ENCODE peak calls at places on chromosomes 7 and 10, in six cellular contexts. N is HCT116, M is ovary, C is body of pancreas, T is stomach, H is spleen. A is an unnamed sample.
A peak's percentile ranks its signal among the peaks of the same experiment; 100 is the strongest.

GRCh38 chr10:3873728-3874461 is 88.9 kb upstream of the KLF6 start:
- DNase-seq in N (peak; percentile 51), H (no peak), C (peak; percentile 73), T (no peak), M (no peak), A (peak; percentile 50)

GRCh38 chr10:22651276-22651980 is 63.0 kb downstream of the PIP4K2A start:
- DNase-seq in T (no peak), H (peak; percentile 87), C (no peak), N (no peak), M (no peak), A (peak; percentile 13)

GRCh38 chr10:55474258-55474657 is 673.2 kb upstream of the PCDH15 start:
- DNase-seq in M (no peak), T (no peak), C (no peak), N (no peak), H (no peak), A (no peak)

GRCh38 chr10:123622381-123622780 is 43.8 kb upstream of the GPR26 start:
- DNase-seq in C (no peak), H (no peak), N (no peak), M (no peak), T (no peak), A (no peak)

GRCh38 chr7:47435889-47436312 is 146.0 kb downstream of the TNS3 start:
- DNase-seq in H (no peak), C (peak; percentile 73), N (peak; percentile 70), M (peak; percentile 84), T (peak; percentile 70), A (peak; percentile 78)

GRCh38 chr10:72276421-72277339 is 3.0 kb downstream of the DDIT4 start:
- DNase-seq in H (no peak), T (peak; percentile 47), N (peak; percentile 84), M (peak; percentile 76), C (peak; percentile 86), A (peak; percentile 14)

GRCh38 chr10:22753786-22754185 is 39.4 kb upstream of the PIP4K2A start:
- DNase-seq in T (no peak), C (no peak), N (no peak), H (no peak), M (no peak), A (no peak)

GRCh38 chr10:52313350-52314006 is 603 bp upstream of the DKK1 start:
- DNase-seq in M (no peak), N (peak; percentile 55), C (peak; percentile 2), T (no peak), H (no peak), A (no peak)

GRCh38 chr10:100887761-100888296 is 24.9 kb upstream of the SLF2 start:
- DNase-seq in N (no peak), H (no peak), C (no peak), T (no peak), M (no peak), A (no peak)

GRCh38 chr7:133883591-133883990 is 243.5 kb upstream of the LRGUK start:
- DNase-seq in M (no peak), H (no peak), T (no peak), C (no peak), N (no peak), A (no peak)
- TF ChIP-seq CTCF in M (no peak), H (no peak), T (no peak), C (no peak), N (no peak), A (no peak)

GRCh38 chr10:89697946-89698345 is 3.4 kb upstream of the KIF20B start:
- DNase-seq in M (no peak), C (no peak), H (no peak), T (no peak), N (no peak), A (no peak)

GRCh38 chr10:89702121-89702480 is 711 bp downstream of the KIF20B start:
- DNase-seq in C (no peak), N (no peak), T (no peak), H (no peak), M (no peak), A (peak; percentile 53)

GRCh38 chr10:89700914-89701237 is 514 bp upstream of the KIF20B start:
- DNase-seq in N (no peak), T (no peak), C (no peak), H (no peak), M (no peak), A (no peak)

GRCh38 chr10:89699581-89700064 is 1.8 kb upstream of the KIF20B start:
- DNase-seq in N (no peak), T (no peak), M (no peak), H (no peak), C (no peak), A (peak; percentile 73)

DNA sequence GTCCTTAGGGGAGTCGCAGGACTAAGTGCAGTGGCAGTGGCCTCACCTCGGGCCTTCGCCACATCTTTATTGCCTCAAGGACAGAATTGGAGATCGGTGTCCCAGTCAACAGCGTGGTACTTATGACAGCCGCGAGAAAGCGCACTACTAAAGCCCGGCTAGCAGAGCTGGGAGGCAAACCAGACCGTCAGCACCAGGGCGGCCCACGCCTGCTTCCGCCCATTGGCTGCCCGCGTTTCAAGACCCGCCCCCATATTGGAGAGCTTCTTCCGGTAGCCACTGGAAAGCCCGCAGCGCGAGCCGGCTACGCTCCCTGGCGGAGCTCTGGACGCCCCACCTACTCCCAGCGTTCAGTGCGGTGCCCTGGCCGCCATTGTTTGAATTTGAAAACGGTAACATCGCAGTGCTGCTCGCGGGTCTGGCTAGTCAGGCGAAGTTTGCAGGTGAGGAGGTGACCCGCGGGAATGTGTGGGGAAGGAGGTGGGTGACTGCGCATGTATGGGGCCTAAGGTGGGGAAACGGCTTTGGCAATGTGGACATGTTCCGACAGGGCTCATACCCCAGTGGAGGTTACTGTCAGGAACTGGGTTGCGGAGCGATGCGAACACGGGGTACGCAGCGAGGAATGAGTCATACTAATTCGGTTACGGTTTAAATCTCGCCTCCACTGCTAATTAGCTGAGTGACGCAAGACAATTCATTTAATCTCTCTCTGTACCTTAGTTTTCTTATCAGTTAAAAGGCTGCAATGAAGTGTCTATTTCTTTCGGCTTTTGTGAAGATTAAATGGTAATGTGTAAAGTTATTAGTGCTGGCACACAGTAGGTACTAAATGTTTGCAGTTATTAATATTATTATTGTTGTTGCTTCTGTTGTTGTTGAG is at the start of gene KIF20B:
- DNase-seq in C (peak; percentile 97), M (peak; percentile 94), N (peak; percentile 93), T (peak; percentile 96), H (peak; percentile 99), A (peak; percentile 99)
- TF ChIP-seq POLR2A in C (peak; percentile 83), M (peak; percentile 42), N (peak; percentile 78), T (no peak), H (peak; percentile 65), A (peak; percentile 96)

DNA sequence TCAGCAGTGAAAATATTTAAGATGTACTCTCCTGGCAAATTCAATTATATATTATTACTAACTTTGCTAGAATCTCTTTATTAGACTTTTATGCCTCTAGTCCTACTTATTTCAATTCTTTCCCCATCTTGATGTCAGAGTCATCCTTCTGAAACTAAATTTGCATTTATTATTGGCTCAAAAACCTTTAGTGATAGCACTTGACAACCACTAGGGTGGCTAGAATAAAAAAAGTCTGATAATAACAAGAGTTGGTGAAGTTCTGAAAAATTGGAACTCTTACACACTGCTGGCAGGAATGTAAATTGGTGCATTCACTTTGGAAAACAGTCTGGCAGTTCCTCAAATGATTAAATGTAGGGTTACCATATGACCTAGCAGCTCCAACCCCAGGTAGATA is 73.8 kb downstream of the LSMEM1 start:
- DNase-seq in H (no peak), M (no peak), N (no peak), C (no peak), T (no peak), A (no peak)
- TF ChIP-seq CTCF in H (no peak), M (no peak), N (no peak), C (no peak), T (no peak), A (no peak)

GRCh38 chr7:135151162-135151932 is 3.5 kb downstream of the TMEM140 start:
- DNase-seq in H (no peak), C (peak; percentile 52), N (no peak), T (no peak), M (no peak), A (no peak)
- TF ChIP-seq POLR2A in H (no peak), C (no peak), N (no peak), T (no peak), M (no peak), A (no peak)

DNA sequence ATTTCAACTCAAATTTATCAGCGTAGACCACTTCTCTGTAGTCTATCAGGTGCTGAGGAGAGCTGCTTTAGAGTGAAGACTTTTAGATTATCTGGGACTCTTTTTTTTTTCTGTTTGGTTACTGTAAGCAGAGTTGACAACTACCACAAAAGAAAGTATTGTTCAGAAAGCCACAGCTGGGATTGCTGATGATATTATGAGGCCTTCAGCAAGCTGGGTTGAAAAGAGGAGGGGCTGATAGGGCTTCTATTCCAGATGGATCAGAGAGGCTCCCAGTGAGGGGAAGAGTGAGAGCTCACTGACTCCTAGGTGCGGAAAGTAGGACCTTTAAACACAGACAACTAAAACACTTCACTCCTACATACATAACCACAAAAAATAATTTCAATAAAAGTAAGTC is 188.5 kb upstream of the FERD3L start:
- DNase-seq in H (no peak), N (no peak), M (no peak), T (no peak), C (no peak), A (no peak)
- TF ChIP-seq CTCF in H (no peak), N (no peak), M (no peak), T (no peak), C (no peak), A (no peak)

DNA sequence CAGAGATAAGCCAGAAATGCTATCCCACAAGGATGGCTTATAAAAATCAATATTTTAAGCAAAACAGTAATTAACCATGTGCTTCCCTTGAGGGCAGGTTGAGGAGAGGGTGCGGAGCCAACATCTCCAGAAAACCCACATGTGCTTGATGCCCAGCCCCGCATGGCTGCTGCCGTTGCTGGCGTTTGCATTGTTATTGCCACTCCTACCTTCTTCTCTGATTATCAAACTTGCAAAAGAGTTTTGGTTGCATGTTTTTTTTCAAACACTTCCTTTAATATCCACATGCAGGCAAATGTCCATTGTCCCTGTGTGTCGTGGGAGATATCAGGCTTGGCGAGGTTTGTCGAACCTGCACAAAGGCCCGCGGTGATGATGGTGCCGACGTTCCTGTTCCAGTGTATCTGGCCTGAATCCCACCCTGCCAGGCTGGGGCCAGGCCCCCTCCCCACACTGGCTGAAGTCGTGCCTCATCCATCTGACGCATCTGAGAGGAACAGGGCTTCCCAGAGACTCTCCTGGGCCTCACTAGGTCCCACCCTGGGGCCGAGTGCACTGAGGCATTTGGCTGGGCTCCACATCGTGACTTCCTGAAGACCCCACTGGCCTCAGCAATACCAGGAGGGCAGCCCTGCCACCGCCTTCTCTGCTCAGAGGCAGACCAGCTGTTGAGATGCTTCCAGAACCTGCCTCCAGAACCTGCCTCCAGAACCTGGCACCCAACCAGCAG is 40.9 kb downstream of the TCERG1L start:
- DNase-seq in H (peak; percentile 61), C (no peak), T (no peak), N (no peak), M (no peak), A (no peak)
- TF ChIP-seq POLR2A in H (no peak), C (no peak), T (no peak), N (no peak), M (no peak), A (no peak)

GRCh38 chr10:102963237-102963886 is 45.3 kb downstream of the CNNM2 start:
- DNase-seq in T (no peak), N (no peak), H (no peak), C (no peak), M (no peak), A (no peak)
- TF ChIP-seq CTCF in T (no peak), N (no peak), H (no peak), C (no peak), M (no peak), A (no peak)

A was measured in NB4.